ENCODE peak calls at places on chromosomes 16 and 17, in four cellular contexts. Z, T, D and H are unnamed samples. For H3K27me3, the result is how much of the 10 kb centered on the place peaks cover.

GRCh38 chr17:37841232-37841631 is 83.0 kb upstream of the TBC1D3K start:
- DNase-seq in T (no peak), D (no peak), Z (no peak), H (no peak)

GRCh38 chr17:8175795-8176196 is 384 bp downstream of the TMEM107 start:
- DNase-seq in T (no peak), D (no peak), Z (peak), H (no peak)

GRCh38 chr16:11136600-11136999 is 119.4 kb downstream of the SOCS1 start:
- DNase-seq in D (no peak), T (peak), Z (peak), H (no peak)

GRCh38 chr17:68238488-68238887 is 9.4 kb upstream of the AMZ2 start:
- DNase-seq in Z (no peak), D (no peak), T (no peak), H (no peak)

GRCh38 chr16:19116711-19117449 is 3.1 kb downstream of the ITPRIPL2 start:
- DNase-seq in Z (peak), D (no peak), T (no peak), H (no peak)

GRCh38 chr17:9371019-9371418 is 204.6 kb downstream of the STX8 start:
- DNase-seq in T (peak), D (no peak), Z (peak), H (no peak)

GRCh38 chr16:24876231-24876630 is 30.5 kb downstream of the SLC5A11 start:
- DNase-seq in Z (no peak), T (no peak), D (no peak), H (no peak)

GRCh38 chr17:57261084-57261461 is 4.8 kb downstream of the MSI2 start:
- DNase-seq in Z (no peak), D (peak), T (no peak), H (no peak)

GRCh38 chr17:63181856-63182255 is 215.8 kb downstream of the TANC2 start:
- DNase-seq in T (no peak), Z (no peak), D (no peak), H (no peak)

GRCh38 chr16:68491576-68491950 is 43.3 kb upstream of the SMPD3 start:
- DNase-seq in D (no peak), T (no peak), Z (no peak), H (no peak)

GRCh38 chr17:42122371-42123303 is at the start of gene HSPB9:
- DNase-seq in T (no peak), D (peak), Z (no peak), H (peak)
- H3K4me3 ChIP-seq in T (peak), D (no peak), Z (no peak), H (peak)

GRCh38 chr17:79218825-79219200 is 144.2 kb downstream of the ENGASE start:
- DNase-seq in T (no peak), D (peak), Z (no peak), H (no peak)
- H3K27me3 ChIP-seq in T (half or more), D (under half), Z (under half), H (under half)

DNA sequence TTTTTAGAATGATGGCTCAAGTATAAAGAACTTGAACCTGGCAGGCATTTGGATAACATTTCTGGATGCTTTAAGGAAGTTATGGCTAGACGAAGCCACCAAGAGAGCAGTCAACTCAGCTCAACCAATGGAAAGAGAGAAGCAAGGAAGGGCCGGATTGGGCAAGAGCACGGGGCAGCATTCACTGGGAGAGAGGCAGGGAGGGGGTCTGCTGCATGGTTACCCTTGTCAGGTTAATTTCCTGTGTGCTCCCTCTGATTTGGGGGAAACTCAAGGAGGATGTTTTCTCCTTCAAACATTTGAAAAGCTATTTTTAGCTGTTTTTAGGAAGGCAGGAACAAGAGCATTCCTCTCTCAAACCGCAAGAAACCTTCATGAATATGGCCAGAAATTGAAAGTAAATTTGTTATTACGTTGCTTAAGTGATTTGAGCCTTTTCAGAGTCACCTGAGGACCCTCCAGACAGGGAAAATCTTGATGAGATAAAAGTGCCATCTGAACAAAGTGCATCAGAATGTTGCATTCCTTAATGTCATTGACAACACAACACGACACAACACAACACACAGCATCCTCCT is 118.6 kb upstream of the ZFHX3 start:
- DNase-seq in T (no peak), Z (no peak), D (no peak), H (peak)
- H3K4me3 ChIP-seq in T (peak), Z (no peak), D (no peak), H (no peak)

GRCh38 chr17:61487161-61487654 is 35.0 kb downstream of the TBX4 start:
- DNase-seq in D (peak), T (no peak), Z (no peak), H (peak)
- H3K27me3 ChIP-seq in D (under half), T (under half), Z (under half), H (under half)

DNA sequence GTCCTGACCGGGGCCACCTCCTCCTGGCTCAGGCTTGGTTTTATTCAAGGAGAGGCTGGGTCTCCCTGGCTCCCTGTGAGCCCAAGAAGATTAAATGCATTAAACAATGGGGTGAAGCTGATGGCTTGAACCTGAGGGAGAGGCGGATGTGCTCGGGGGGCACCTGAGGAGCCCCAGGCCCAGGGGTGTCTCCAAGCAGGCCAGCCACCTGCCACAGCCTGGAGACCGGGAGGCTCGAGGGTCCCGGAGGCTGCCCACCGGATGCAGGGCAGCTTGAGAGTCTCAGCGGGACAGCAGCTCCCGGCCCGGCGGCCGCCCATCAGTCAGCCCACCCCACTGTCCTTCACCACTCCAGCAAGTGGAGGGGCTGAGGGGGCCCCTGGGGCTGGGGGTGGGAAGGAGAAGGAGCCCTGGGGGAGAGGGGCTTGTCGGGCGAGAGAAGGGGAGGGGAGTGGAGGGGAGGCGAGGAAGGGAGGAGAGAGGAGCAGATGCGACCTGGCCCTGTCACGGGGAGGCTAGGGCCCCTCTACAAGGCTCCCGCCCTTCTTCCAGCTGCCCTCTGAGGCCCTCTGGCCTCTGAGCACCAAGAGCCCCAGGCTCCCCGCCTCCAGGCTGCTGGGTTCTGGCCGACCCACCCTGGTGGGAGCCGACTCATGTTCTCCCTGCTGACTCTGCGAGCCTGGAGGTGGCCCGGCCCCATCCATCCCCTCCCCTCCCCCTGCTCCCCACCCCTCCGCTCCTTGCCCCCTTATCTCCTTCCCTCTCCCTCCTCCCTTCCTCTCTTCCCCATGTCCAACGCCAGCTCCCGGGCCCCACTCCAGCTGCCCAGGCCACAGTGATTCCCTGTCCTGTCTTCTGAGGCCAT is 13.2 kb downstream of the CD7 start:
- DNase-seq in Z (no peak), T (no peak), D (no peak), H (peak)
- H3K4me3 ChIP-seq in Z (no peak), T (no peak), D (no peak), H (no peak)

GRCh38 chr17:35217107-35217506 is 22.9 kb upstream of the SLC35G3 start:
- DNase-seq in T (no peak), Z (no peak), D (no peak), H (no peak)
- H3K27me3 ChIP-seq in T (under half), Z (under half), D (under half), H (under half)

GRCh38 chr17:35498429-35499178 is 38.9 kb downstream of the SLFN12L start:
- DNase-seq in T (no peak), Z (peak), D (no peak), H (no peak)
- H3K4me3 ChIP-seq in T (peak), Z (peak), D (no peak), H (peak)

GRCh38 chr17:43381204-43381603 is 17.6 kb upstream of the ARL4D start:
- DNase-seq in D (no peak), T (no peak), Z (no peak), H (no peak)
- H3K27me3 ChIP-seq in D (under half), T (under half), Z (under half), H (under half)

GRCh38 chr16:2196981-2197511 is 641 bp upstream of the CASKIN1 start:
- DNase-seq in T (no peak), D (no peak), Z (peak), H (no peak)
- H3K4me3 ChIP-seq in T (no peak), D (no peak), Z (no peak), H (peak)

DNA sequence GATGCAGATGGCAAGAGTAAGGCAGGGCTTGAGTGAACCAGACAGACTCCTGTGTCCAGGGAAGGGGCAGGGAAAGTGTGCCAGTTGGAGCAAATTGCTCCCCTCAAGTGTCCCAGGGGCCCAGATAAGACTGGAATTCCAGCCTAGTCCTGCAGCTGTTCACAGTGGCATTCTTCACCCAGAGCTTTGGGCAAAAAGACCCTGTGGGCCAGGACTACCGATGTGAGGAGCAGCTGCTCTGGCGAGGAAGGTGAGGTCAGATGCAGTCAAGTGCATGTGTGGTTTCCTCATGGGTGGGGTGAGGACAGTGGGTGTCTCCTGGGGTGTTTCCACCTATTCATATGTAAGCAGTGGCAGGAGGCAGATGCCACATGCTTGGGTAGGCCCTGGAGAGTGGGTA is 14.3 kb downstream of the NEUROD2 start:
- DNase-seq in T (no peak), D (no peak), Z (no peak), H (no peak)
- H3K27me3 ChIP-seq in T (half or more), D (half or more), Z (under half), H (half or more)